ENCODE peak calls at places on chromosomes 2 and 18, in seven cellular contexts. W is mucosa of gallbladder, L is heart left ventricle, Y is nucleus accumbens, S is Calu3, I is G401, G is HEK293T. R is an unnamed sample.
A peak's percentile ranks its signal among the peaks of the same experiment; 100 is the strongest.

GRCh38 chr2:25290811-25291510 is 50.8 kb downstream of the DNMT3A start:
- DNase-seq in S (no peak), G (no peak), L (no peak), W (no peak), Y (no peak), I (no peak), R (no peak)

GRCh38 chr2:233414777-233415570 is 60.7 kb downstream of the DGKD start:
- DNase-seq in I (peak; percentile 34), Y (no peak), L (no peak), G (no peak), W (peak; percentile 46), S (peak; percentile 34), R (no peak)

GRCh38 chr2:120447122-120447785 is 101.3 kb downstream of the INHBB start:
- DNase-seq in Y (no peak), G (no peak), I (no peak), L (no peak), W (no peak), S (no peak), R (no peak)

GRCh38 chr2:232485333-232485756 is 2.3 kb downstream of the ECEL1 start:
- DNase-seq in G (no peak), W (no peak), Y (no peak), S (no peak), L (no peak), I (no peak), R (no peak)

GRCh38 chr2:204425821-204426220 is 119.5 kb upstream of the PARD3B start:
- DNase-seq in I (no peak), L (no peak), S (no peak), G (no peak), Y (no peak), W (no peak), R (no peak)

GRCh38 chr2:96253006-96253405 is 12.8 kb downstream of the TMEM127 start:
- DNase-seq in S (no peak), W (no peak), G (no peak), L (no peak), Y (no peak), I (no peak), R (no peak)

GRCh38 chr2:27185331-27186026 is 26.4 kb upstream of the ATRAID start:
- DNase-seq in I (no peak), W (peak; percentile 36), L (no peak), S (no peak), G (no peak), Y (no peak), R (peak; percentile 78)

GRCh38 chr2:11340717-11341116 is 3.7 kb downstream of the ROCK2 start:
- DNase-seq in Y (no peak), W (no peak), I (peak; percentile 51), S (no peak), L (no peak), G (no peak), R (no peak)

GRCh38 chr2:241890524-241891235 is 21.2 kb downstream of the RTP5 start:
- DNase-seq in I (peak; percentile 68), G (no peak), W (no peak), S (no peak), Y (no peak), L (no peak), R (no peak)

GRCh38 chr2:98460573-98461560 is 16.2 kb downstream of the INPP4A start:
- DNase-seq in W (no peak), S (no peak), L (peak; percentile 78), Y (no peak), G (no peak), I (no peak), R (no peak)

GRCh38 chr2:239150125-239151011 is 250.5 kb downstream of the HDAC4 start:
- DNase-seq in L (peak; percentile 5), S (no peak), W (no peak), I (no peak), Y (no peak), G (no peak), R (no peak)

GRCh38 chr18:67280843-67281242 is 235.7 kb downstream of the DSEL start:
- DNase-seq in G (no peak), Y (no peak), L (no peak), I (no peak), S (no peak), W (no peak), R (no peak)

GRCh38 chr2:224870341-224870740 is 154.2 kb upstream of the CCDC195 start:
- DNase-seq in I (no peak), L (no peak), S (no peak), G (no peak), Y (no peak), W (no peak), R (no peak)

GRCh38 chr18:55998071-55998522 is 410.1 kb upstream of the TCF4 start:
- DNase-seq in S (no peak), I (peak; percentile 59), Y (peak; percentile 63), L (peak; percentile 26), G (no peak), W (no peak), R (no peak)

GRCh38 chr18:66506178-66506577 is 97.7 kb downstream of the CDH19 start:
- DNase-seq in Y (no peak), S (no peak), W (no peak), G (no peak), L (no peak), I (no peak), R (no peak)

GRCh38 chr2:215613265-215613664 is 177.4 kb upstream of the FN1 start:
- DNase-seq in L (no peak), S (peak; percentile 17), G (no peak), I (no peak), W (no peak), Y (no peak), R (no peak)

GRCh38 chr2:100283724-100284501 is 38.4 kb downstream of the LONRF2 start:
- DNase-seq in G (no peak), L (no peak), I (no peak), Y (no peak), S (peak; percentile 72), W (peak; percentile 84), R (no peak)

GRCh38 chr2:12818416-12819097 is 101.8 kb downstream of the TRIB2 start:
- DNase-seq in L (no peak), Y (no peak), I (no peak), W (no peak), S (no peak), G (no peak), R (no peak)

GRCh38 chr2:142076319-142076718 is 54.5 kb downstream of the LRP1B start:
- DNase-seq in I (no peak), Y (no peak), S (no peak), G (no peak), W (no peak), L (no peak), R (no peak)

GRCh38 chr2:118090387-118091139 is 2.3 kb downstream of the INSIG2 start:
- DNase-seq in W (no peak), Y (no peak), G (no peak), S (no peak), L (no peak), I (no peak), R (no peak)

GRCh38 chr2:159545080-159545479 is 71.3 kb downstream of the BAZ2B start:
- DNase-seq in L (no peak), W (no peak), G (no peak), I (no peak), S (no peak), Y (no peak), R (no peak)

GRCh38 chr2:195486520-195486919 is 170.5 kb upstream of the SLC39A10 start:
- DNase-seq in I (no peak), G (no peak), Y (no peak), W (no peak), S (no peak), L (no peak), R (no peak)

GRCh38 chr2:13711154-13711553 is 921.4 kb upstream of the LRATD1 start:
- DNase-seq in Y (no peak), I (no peak), G (no peak), S (no peak), L (no peak), W (no peak), R (no peak)

GRCh38 chr2:127387655-127388422 is at the start of gene MAP3K2:
- DNase-seq in W (peak; percentile 94), L (peak; percentile 96), I (peak; percentile 89), G (peak; percentile 99), Y (peak; percentile 82), S (peak; percentile 96), R (peak; percentile 75)

GRCh38 chr18:27605107-27605834 is 420.2 kb upstream of the CHST9 start:
- DNase-seq in I (peak; percentile 83), G (peak; percentile 73), L (peak; percentile 56), S (peak; percentile 67), Y (peak; percentile 44), W (peak; percentile 69), R (peak; percentile 37)

GRCh38 chr2:37713258-37713700 is 41.8 kb upstream of the CDC42EP3 start:
- DNase-seq in I (no peak), Y (no peak), S (no peak), L (no peak), W (no peak), G (no peak), R (no peak)

GRCh38 chr2:53508667-53509066 is 258.9 kb upstream of the CHAC2 start:
- DNase-seq in I (no peak), W (no peak), S (no peak), L (no peak), G (no peak), Y (no peak), R (no peak)

GRCh38 chr2:45237850-45238542 is 228.7 kb upstream of the SIX2 start:
- DNase-seq in W (no peak), L (peak; percentile 50), I (no peak), Y (no peak), G (no peak), S (peak; percentile 59), R (no peak)

GRCh38 chr2:134225841-134226240 is 28.0 kb upstream of the MGAT5 start:
- DNase-seq in I (no peak), W (no peak), G (no peak), S (no peak), L (no peak), Y (no peak), R (no peak)

GRCh38 chr2:106624787-106625369 is 137.7 kb downstream of the CD8B2 start:
- DNase-seq in I (no peak), W (no peak), Y (no peak), S (no peak), G (no peak), L (no peak), R (no peak)

GRCh38 chr2:164717000-164717597 is 95.8 kb upstream of the GRB14 start:
- DNase-seq in I (no peak), W (no peak), G (no peak), L (no peak), S (peak; percentile 28), Y (no peak), R (peak; percentile 12)

GRCh38 chr2:138227195-138227594 is 262.9 kb downstream of the HNMT start:
- DNase-seq in L (no peak), I (no peak), G (no peak), W (no peak), Y (no peak), S (no peak), R (no peak)

GRCh38 chr2:189076131-189076530 is 102.0 kb downstream of the COL3A1 start:
- DNase-seq in Y (no peak), W (no peak), I (no peak), G (no peak), S (no peak), L (no peak), R (no peak)

GRCh38 chr18:59621027-59621426 is 76.2 kb downstream of the CCBE1 start:
- DNase-seq in W (no peak), G (no peak), Y (no peak), I (no peak), S (no peak), L (no peak), R (no peak)

R was measured in AML-193.